ENCODE peak calls at places on chromosome X, in four cellular contexts. Z is GM12878, F is K562, B is HepG2. V is an unnamed sample.
A peak's percentile ranks its signal among the peaks of the same experiment; 100 is the strongest.

GRCh38 chrX:23726196-23726595 is 16.9 kb downstream of the ACOT9 start:
- DNase-seq in F (no peak), B (no peak), Z (no peak), V (no peak)

GRCh38 chrX:19640693-19641374 is 125.5 kb upstream of the MAP3K15 start:
- DNase-seq in B (no peak), Z (no peak), F (no peak), V (no peak)

GRCh38 chrX:46140272-46140671 is 404.9 kb downstream of the ZNF674 start:
- DNase-seq in Z (no peak), F (no peak), B (no peak), V (no peak)

GRCh38 chrX:135324463-135324862 is 15.2 kb downstream of the ETDC start:
- DNase-seq in Z (no peak), B (peak; percentile 55), F (no peak), V (no peak)

GRCh38 chrX:133561251-133561650 is 146.0 kb upstream of the GPC4 start:
- DNase-seq in Z (no peak), F (no peak), B (no peak), V (no peak)

GRCh38 chrX:20217279-20217678 is 49.4 kb downstream of the RPS6KA3 start:
- DNase-seq in F (no peak), Z (no peak), B (no peak), V (no peak)

GRCh38 chrX:109347618-109348017 is 134.3 kb downstream of the GUCY2F start:
- DNase-seq in F (no peak), B (no peak), Z (no peak), V (no peak)

GRCh38 chrX:122856205-122856604 is 327.9 kb upstream of the GRIA3 start:
- DNase-seq in F (no peak), Z (no peak), B (no peak), V (no peak)

GRCh38 chrX:3176439-3176820 is 135.2 kb downstream of the ARSF start:
- DNase-seq in F (no peak), B (no peak), Z (no peak), V (no peak)

GRCh38 chrX:31449975-31450374 is 378.1 kb upstream of the FTHL17 start:
- DNase-seq in Z (no peak), F (no peak), B (no peak), V (no peak)

GRCh38 chrX:148133099-148133725 is 152.1 kb downstream of the FMR1NB start:
- DNase-seq in F (no peak), B (no peak), Z (no peak), V (no peak)

GRCh38 chrX:15194136-15194535 is 75.7 kb downstream of the ASB9 start:
- DNase-seq in F (no peak), Z (no peak), B (no peak), V (no peak)

GRCh38 chrX:120677017-120677652 is 47.3 kb upstream of the C1GALT1C1 start:
- DNase-seq in F (no peak), B (no peak), Z (no peak), V (no peak)

GRCh38 chrX:77597090-77597489 is 149.9 kb downstream of the FGF16 start:
- DNase-seq in B (no peak), F (peak; percentile 8), Z (no peak), V (peak; percentile 7)
- TF ChIP-seq FOXK2 in B (no peak), F (no peak), Z (no peak), V (no peak)

DNA sequence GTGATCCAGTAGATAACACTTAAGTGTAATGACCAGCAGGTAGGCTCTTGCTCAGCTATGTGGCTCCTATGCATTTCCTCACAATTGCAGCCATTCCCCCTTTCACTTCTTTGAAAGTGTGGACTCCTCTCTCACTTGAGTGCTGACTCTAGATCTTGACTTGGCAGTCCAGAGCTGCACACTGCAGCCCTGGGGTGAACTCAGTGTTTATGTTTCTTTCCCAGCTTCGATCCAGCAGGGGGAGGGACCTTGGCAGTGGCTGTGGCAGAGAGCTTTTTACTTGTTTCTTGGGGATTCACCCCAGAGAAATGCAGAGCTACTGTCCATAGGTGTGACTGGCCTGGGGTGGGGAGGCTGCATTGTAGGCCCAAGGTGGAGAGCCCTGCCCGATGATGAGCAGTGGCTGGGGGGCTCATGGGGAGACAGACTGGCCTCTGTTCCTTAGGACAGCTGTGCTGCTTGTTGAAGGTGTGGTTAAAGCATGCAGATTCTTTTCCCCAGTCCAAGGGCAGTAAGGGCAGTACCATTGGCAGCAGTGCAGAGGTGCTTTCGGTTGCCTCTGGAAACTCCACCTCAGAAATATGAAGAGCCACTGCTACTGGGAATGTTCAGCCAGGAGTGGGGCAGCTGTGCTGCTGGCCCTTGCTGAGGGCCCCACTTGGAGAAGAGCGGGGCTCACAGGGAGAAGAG is 134.7 kb downstream of the SH3BGRL start:
- DNase-seq in Z (no peak), F (no peak), B (no peak), V (no peak)
- TF ChIP-seq FOXK2 in Z (no peak), F (no peak), B (no peak), V (no peak)

GRCh38 chrX:41870719-41871151 is 52.6 kb downstream of the CASK start:
- DNase-seq in Z (no peak), F (no peak), B (peak; percentile 63), V (no peak)
- TF ChIP-seq FOXK2 in Z (no peak), F (no peak), B (no peak), V (no peak)

GRCh38 chrX:115367956-115368355 is 78.4 kb downstream of the LUZP4 start:
- DNase-seq in F (no peak), B (no peak), Z (no peak), V (no peak)
- TF ChIP-seq FOXK2 in F (no peak), B (no peak), Z (no peak), V (no peak)

DNA sequence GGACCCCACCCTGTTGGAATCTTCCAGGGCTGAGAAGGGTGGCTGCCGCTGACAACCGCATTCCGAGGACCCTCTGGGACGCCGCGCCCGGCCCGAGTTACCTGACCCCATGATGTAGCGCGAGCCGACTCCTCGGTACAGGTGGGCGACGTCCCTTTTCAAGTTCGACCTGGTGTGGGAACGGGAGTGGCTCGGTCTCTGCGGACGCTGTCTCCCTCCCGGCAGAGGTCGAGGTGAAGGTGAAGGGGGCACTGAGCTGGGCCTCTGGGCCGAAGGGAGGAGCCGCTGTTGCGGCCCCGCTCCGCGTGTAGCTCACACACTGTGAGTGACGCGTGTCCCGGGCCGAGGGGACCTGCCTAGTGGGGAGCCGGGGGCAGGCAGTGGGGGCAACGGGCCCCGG is 4.5 kb downstream of the GTPBP6 start:
- DNase-seq in B (no peak), F (no peak), Z (no peak), V (no peak)
- TF ChIP-seq FOXK2 in B (no peak), F (no peak), Z (no peak), V (no peak)

GRCh38 chrX:155744534-155744933 is 131.8 kb upstream of the TMLHE start:
- DNase-seq in F (no peak), Z (no peak), B (no peak), V (no peak)

GRCh38 chrX:155747520-155747919 is 133.6 kb upstream of the VAMP7 start:
- DNase-seq in Z (no peak), F (no peak), B (no peak), V (no peak)

GRCh38 chrX:155751131-155751530 is 130.0 kb upstream of the VAMP7 start:
- DNase-seq in F (no peak), Z (no peak), B (no peak), V (no peak)

DNA sequence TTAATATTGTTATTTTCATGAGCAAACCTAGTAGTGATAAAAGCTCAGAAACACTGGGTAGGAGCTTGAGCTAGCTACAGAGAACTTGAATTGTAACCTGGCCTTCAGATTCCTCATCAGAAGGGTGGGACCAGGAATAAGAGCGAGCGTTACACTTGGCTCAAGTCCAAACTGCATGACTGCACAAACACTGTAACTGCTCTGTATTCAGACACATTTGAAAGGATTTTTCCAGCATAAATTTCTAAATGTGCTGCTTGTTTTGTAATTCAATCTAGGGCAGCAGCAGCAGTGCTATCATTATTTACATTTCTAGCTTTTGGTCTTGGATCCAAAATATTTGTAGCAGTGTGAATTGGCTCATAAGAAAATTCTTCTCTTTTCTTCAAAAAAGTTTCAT is 133.0 kb upstream of the TMLHE start:
- DNase-seq in Z (no peak), F (peak; percentile 11), B (peak; percentile 0), V (peak; percentile 11)
- TF ChIP-seq FOXK2 in Z (no peak), F (no peak), B (no peak), V (no peak)